ENCODE peak calls at places on chromosomes 11 and 22, in four cellular contexts. U is neural crest cell, F is glutamatergic neuron, X is tibial artery. O is an unnamed sample.

GRCh38 chr11:18312012-18312411 is 9.9 kb downstream of the HPS5 start:
- DNase-seq in U (no peak), F (no peak), X (no peak), O (no peak)

GRCh38 chr11:120245434-120245833 is 5.5 kb downstream of the POU2F3 start:
- DNase-seq in X (no peak), U (no peak), F (no peak), O (no peak)

GRCh38 chr11:13680501-13681264 is 12.2 kb downstream of the FAR1 start:
- DNase-seq in F (no peak), U (no peak), X (no peak), O (no peak)

GRCh38 chr11:14645247-14645912 is 1.8 kb downstream of the PDE3B start:
- DNase-seq in F (no peak), U (no peak), X (no peak), O (no peak)

GRCh38 chr22:23913306-23913660 is 19.1 kb downstream of the MIF start:
- DNase-seq in U (no peak), X (no peak), F (no peak), O (no peak)

GRCh38 chr11:133840479-133840941 is 4.8 kb downstream of the SPATA19 start:
- DNase-seq in F (no peak), X (no peak), U (no peak), O (no peak)

GRCh38 chr22:31343235-31344191 is 2.6 kb downstream of the PATZ1 start:
- DNase-seq in U (peak), F (peak), X (peak), O (peak)

GRCh38 chr22:40385041-40385782 is 14.8 kb downstream of the SGSM3 start:
- DNase-seq in U (no peak), X (no peak), F (no peak), O (no peak)

GRCh38 chr22:23119492-23120414 is 22.0 kb downstream of the RSPH14 start:
- DNase-seq in X (no peak), F (no peak), U (no peak), O (no peak)

GRCh38 chr11:118619444-118620205 is 12.2 kb downstream of the PHLDB1 start:
- DNase-seq in F (no peak), U (no peak), X (peak), O (peak)

GRCh38 chr11:75105462-75105925 is 8.8 kb upstream of the OR2AT4 start:
- DNase-seq in F (no peak), X (no peak), U (peak), O (no peak)

GRCh38 chr11:108931168-108931567 is 266.3 kb downstream of the DDX10 start:
- DNase-seq in U (no peak), X (no peak), F (no peak), O (no peak)

GRCh38 chr11:64916040-64916847 is 765 bp downstream of the ATG2A start:
- DNase-seq in X (no peak), U (no peak), F (no peak), O (peak)

GRCh38 chr11:57071829-57072228 is 83.1 kb downstream of the OR5AK2 start:
- DNase-seq in U (no peak), F (no peak), X (no peak), O (no peak)

GRCh38 chr11:46391578-46392420 is at the start of gene CHRM4:
- DNase-seq in U (peak), X (peak), F (peak), O (no peak)

GRCh38 chr22:30221121-30221992 is 25.2 kb downstream of the LIF start:
- DNase-seq in X (no peak), U (no peak), F (no peak), O (no peak)

GRCh38 chr22:37822079-37822833 is 926 bp upstream of the GALR3 start:
- DNase-seq in X (no peak), F (no peak), U (no peak), O (no peak)

GRCh38 chr11:117634756-117635593 is 162.0 kb downstream of the DSCAML1 start:
- DNase-seq in X (no peak), F (no peak), U (no peak), O (no peak)

GRCh38 chr11:66280428-66280827 is 2.5 kb downstream of the CNIH2 start:
- DNase-seq in F (no peak), U (no peak), X (no peak), O (no peak)

GRCh38 chr22:27580311-27580897 is 221.2 kb downstream of the MN1 start:
- DNase-seq in X (no peak), F (no peak), U (no peak), O (no peak)

GRCh38 chr22:44622147-44622427 is 79.9 kb upstream of the PRR5 start:
- DNase-seq in U (no peak), F (peak), X (no peak), O (peak)

GRCh38 chr11:67382481-67383136 is 9.2 kb upstream of the RAD9A start:
- DNase-seq in U (peak), X (peak), F (peak), O (peak)

GRCh38 chr22:21624120-21624879 is 5.5 kb downstream of the YDJC start:
- DNase-seq in U (peak), F (peak), X (no peak), O (no peak)

GRCh38 chr11:112453601-112454577 is 193.2 kb upstream of the PLET1 start:
- DNase-seq in F (peak), U (peak), X (no peak), O (peak)